ENCODE peak calls at places on chromosomes 3 and 15, in seven cellular contexts. N, Q, F, M, Z, L and O are unnamed samples.

GRCh38 chr3:28916713-28917499 is 364.0 kb upstream of the RBMS3 start:
- DNase-seq in N (no peak), Q (peak; percentile 26), F (peak; percentile 42), M (peak; percentile 84), Z (peak; percentile 65), L (peak; percentile 78), O (no peak)

GRCh38 chr3:196947136-196947859 is 5.0 kb upstream of the NCBP2 start:
- DNase-seq in N (no peak), Q (no peak), F (no peak), M (no peak), Z (no peak), L (no peak), O (no peak)

GRCh38 chr3:101133638-101134037 is 140.4 kb upstream of the ABI3BP start:
- DNase-seq in N (no peak), Q (no peak), F (no peak), M (no peak), Z (no peak), L (no peak), O (no peak)

GRCh38 chr3:11570251-11570650 is 73.5 kb downstream of the VGLL4 start:
- DNase-seq in N (no peak), Q (no peak), F (no peak), M (no peak), Z (no peak), L (no peak), O (no peak)

GRCh38 chr3:175956964-175957363 is 1097.8 kb downstream of the NAALADL2 start:
- DNase-seq in N (no peak), Q (no peak), F (no peak), M (no peak), Z (peak; percentile 10), L (no peak), O (no peak)

GRCh38 chr3:4413467-4413866 is 53.6 kb downstream of the SUMF1 start:
- DNase-seq in N (no peak), Q (no peak), F (no peak), M (no peak), Z (no peak), L (no peak), O (no peak)

GRCh38 chr15:61489571-61489970 is 260.5 kb upstream of the RORA start:
- DNase-seq in N (no peak), Q (no peak), F (no peak), M (no peak), Z (no peak), L (no peak), O (no peak)

GRCh38 chr3:83003917-83004316 is 1242.5 kb upstream of the GBE1 start:
- DNase-seq in N (no peak), Q (no peak), F (no peak), M (no peak), Z (no peak), L (no peak), O (no peak)

DNA sequence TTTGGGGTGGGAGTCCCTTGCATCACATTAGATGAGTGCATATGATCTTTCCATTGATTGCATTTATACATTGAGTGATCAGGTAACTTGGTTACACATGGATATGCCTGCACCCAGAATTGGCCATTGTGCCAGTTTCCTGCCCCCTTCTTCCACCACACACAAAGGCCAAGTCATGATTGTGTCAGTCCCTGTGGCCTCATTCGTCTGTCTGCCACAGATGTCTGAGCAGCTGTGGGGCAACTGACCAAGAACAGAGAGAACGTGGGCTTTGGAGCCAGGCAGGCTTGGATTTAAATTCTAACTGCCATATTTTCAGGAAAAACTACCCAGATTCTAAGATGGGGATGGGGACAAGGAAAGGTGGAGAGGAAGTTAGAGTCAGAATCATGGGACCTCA is 27.0 kb downstream of the CCNL1 start:
- DNase-seq in N (no peak), Q (no peak), F (no peak), M (no peak), Z (no peak), L (no peak), O (no peak)
- H3K4me1 ChIP-seq in N (peaks cover 73% of the 10 kb centered on the region), Q (peaks cover 99% of the 10 kb centered on the region), F (peaks cover 75% of the 10 kb centered on the region), M (peaks cover 97% of the 10 kb centered on the region), Z (peaks cover 39% of the 10 kb centered on the region), L (peaks cover 35% of the 10 kb centered on the region), O (peaks cover 65% of the 10 kb centered on the region)

DNA sequence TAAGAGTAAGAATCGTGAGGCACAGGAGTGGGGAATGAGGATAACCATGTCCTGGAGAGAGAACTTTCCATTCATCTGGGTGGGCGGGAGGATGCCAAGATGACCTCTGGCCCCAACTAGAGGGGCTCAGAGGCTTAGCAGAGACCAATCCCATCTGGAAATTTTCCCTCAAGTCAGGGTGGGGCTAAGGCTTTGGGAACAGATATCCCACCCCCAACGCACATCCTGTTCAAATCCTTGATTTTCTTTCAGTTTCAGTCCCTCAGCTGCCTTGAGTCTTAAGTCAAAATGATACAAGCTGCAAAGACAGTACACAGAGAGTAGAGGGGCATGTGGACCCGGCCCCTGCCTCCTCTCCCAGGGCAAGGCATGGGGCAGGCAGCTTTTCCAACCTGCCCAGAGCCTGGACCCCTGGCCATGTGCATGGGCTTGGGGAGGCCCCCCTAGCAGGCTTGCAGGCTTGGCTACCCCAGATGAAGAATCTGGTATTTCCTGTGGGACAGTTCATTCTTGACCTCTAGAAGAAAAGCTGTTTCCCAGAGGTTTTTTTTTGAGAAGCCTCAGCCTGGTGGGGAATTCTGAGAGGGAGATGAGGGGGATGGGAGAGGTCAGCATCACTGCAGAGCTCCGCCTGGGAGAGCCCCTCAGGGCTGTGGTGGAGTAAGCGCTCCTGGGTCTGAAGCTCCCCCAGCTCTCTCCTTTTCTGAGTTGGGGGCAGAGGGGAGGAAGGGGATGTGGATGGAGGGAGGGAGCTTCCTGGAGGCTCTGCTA is 109.7 kb upstream of the HACD2 start:
- DNase-seq in N (no peak), Q (no peak), F (no peak), M (peak; percentile 32), Z (peak; percentile 48), L (no peak), O (no peak)
- H3K4me3 ChIP-seq in N (no peak overlapping the region), Q (peak overlapping the region; percentile 6), F (peak overlapping the region; percentile 8), M (no peak overlapping the region), Z (no peak overlapping the region), L (peak overlapping the region; percentile 4), O (no peak overlapping the region)

DNA sequence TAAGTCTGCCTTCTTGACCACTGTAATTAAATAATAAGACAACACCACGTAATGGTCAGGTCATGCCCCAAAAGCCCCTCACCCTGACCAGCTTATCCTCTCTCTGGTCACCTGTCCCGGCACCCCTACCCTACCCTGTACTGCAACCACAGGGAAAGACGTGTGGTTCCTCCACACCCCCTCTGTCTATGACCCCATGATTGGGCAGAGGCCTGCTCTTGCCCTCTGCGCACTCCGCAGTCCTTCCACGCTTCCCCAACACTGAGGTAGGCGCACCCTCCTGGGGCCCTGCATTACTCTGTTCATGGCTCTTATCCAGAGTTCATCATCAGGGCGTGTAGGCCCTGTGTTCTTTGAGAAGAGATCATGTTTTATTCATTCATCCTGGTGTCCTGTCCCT is 33.9 kb downstream of the MGLL start:
- DNase-seq in N (no peak), Q (no peak), F (no peak), M (no peak), Z (no peak), L (no peak), O (no peak)
- H3K4me1 ChIP-seq in N (no peaks in the 10 kb centered on the region), Q (peaks cover 83% of the 10 kb centered on the region), F (peaks cover 68% of the 10 kb centered on the region), M (peaks cover 100% of the 10 kb centered on the region), Z (peaks cover 44% of the 10 kb centered on the region), L (peaks cover 38% of the 10 kb centered on the region), O (no peaks in the 10 kb centered on the region)

DNA sequence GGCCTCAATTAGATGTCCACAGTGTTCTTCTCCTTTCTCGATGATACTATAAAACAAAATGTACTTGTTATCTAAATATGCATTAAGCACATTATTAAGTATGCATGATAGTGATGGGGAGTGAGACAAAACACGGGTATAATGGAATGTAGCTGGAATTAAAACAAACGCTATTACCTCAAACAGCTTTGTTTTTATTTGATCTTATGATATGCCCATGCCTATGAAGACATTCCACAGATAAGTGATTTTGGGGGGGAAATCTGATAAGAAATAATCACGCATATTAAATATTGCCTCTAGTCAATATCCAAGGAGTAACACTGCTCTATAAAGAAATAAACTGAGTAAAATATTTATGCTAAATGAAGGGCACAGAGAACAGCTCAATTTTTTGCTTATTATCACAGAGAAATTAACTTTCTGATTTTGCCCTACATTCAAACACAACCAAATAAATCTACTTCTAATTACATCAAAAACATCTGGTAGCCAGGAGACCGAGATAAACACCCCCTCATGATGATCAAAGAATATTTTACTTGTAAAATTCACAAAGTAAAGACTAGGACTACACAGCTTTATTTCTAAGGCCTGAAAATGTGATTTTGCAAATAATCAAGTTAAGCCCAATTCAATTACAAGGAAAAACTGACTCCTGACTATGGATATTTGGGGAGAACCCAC is 1.9 kb downstream of the COX17 start:
- DNase-seq in N (no peak), Q (no peak), F (no peak), M (no peak), Z (no peak), L (no peak), O (no peak)
- H3K4me3 ChIP-seq in N (peak overlapping the region; percentile 96), Q (peak overlapping the region; percentile 72), F (peak overlapping the region; percentile 65), M (peak overlapping the region; percentile 60), Z (no peak overlapping the region), L (peak overlapping the region; percentile 85), O (no peak overlapping the region)